ENCODE peak calls at places on chromosome 2, in five cellular contexts. K is HFFc6, X is HT-29, G is NCI-H1105, N is kidney epithelial cell. D is an unnamed sample.

GRCh38 chr2:113157108-113157896 is 16.5 kb upstream of the PSD4 start:
- DNase-seq in N (no peak), G (peak), K (no peak), X (peak), D (peak)

GRCh38 chr2:27856386-27856785 is 33.8 kb downstream of the RBKS start:
- DNase-seq in G (no peak), K (no peak), N (no peak), X (no peak), D (no peak)

GRCh38 chr2:226327830-226328229 is 471.8 kb downstream of the IRS1 start:
- DNase-seq in K (no peak), G (no peak), N (no peak), X (no peak), D (peak)

GRCh38 chr2:234960091-234961088 is 8.6 kb downstream of the SH3BP4 start:
- DNase-seq in N (no peak), X (no peak), G (no peak), K (no peak), D (no peak)

GRCh38 chr2:134289225-134289624 is 35.4 kb downstream of the MGAT5 start:
- DNase-seq in N (no peak), G (no peak), K (no peak), X (no peak), D (no peak)

GRCh38 chr2:32168513-32168912 is 2.8 kb downstream of the SLC30A6 start:
- DNase-seq in N (no peak), X (no peak), K (no peak), G (no peak), D (no peak)

GRCh38 chr2:89841476-89841840 is 1150.0 kb downstream of the RPIA start:
- DNase-seq in X (no peak), N (no peak), K (no peak), G (no peak), D (no peak)

GRCh38 chr2:15867194-15868171 is 72.9 kb upstream of the MYCN start:
- DNase-seq in N (no peak), G (no peak), X (no peak), K (no peak), D (no peak)

GRCh38 chr2:54373855-54374254 is 82.3 kb upstream of the SPTBN1 start:
- DNase-seq in X (no peak), K (no peak), N (no peak), G (no peak), D (no peak)

GRCh38 chr2:65482971-65483370 is 50.6 kb upstream of the SPRED2 start:
- DNase-seq in N (no peak), G (no peak), K (no peak), X (no peak), D (no peak)

GRCh38 chr2:138732651-138733050 is 47.5 kb downstream of the NXPH2 start:
- DNase-seq in N (no peak), X (no peak), K (no peak), G (no peak), D (no peak)

GRCh38 chr2:8672940-8673339 is 8.9 kb upstream of the ID2 start:
- DNase-seq in X (no peak), N (no peak), G (no peak), K (no peak), D (no peak)

GRCh38 chr2:23065210-23065609 is 319.8 kb upstream of the KLHL29 start:
- DNase-seq in G (no peak), K (no peak), X (no peak), N (no peak), D (no peak)

GRCh38 chr2:9630001-9630749 is 622 bp downstream of the YWHAQ start:
- DNase-seq in K (peak), X (peak), N (no peak), G (peak), D (peak)

GRCh38 chr2:234044157-234044556 is 6.3 kb upstream of the SPP2 start:
- DNase-seq in K (peak), N (no peak), G (no peak), X (no peak), D (peak)

GRCh38 chr2:202490479-202490878 is 114.4 kb downstream of the BMPR2 start:
- DNase-seq in G (no peak), X (no peak), N (no peak), K (no peak), D (no peak)

GRCh38 chr2:240387669-240388358 is 47.6 kb upstream of the GPC1 start:
- DNase-seq in K (peak), N (peak), X (peak), G (no peak), D (peak)

GRCh38 chr2:61640406-61640805 is 102.2 kb upstream of the XPO1 start:
- DNase-seq in N (no peak), X (no peak), K (no peak), G (no peak), D (no peak)